ENCODE peak calls at places on chromosomes 11 and 22, in six cellular contexts. V is stimulated activated CD8-positive, alpha-beta memory T cell treated with anti-CD3 and anti-CD28 coated beads, Interleukin-4, amount 100 ng/mL, for 1 hour; E is GM04504; I is nucleus accumbens; R is progenitor cell of endocrine pancreas; L is tibial nerve. O is an unnamed sample.
A peak's percentile ranks its signal among the peaks of the same experiment; 100 is the strongest.

GRCh38 chr22:29912605-29913398 is 29.8 kb downstream of the MTMR3 start:
- DNase-seq in I (no peak), V (no peak), R (no peak), E (peak; percentile 77), L (no peak), O (no peak)

GRCh38 chr11:16815047-16815767 is 76.8 kb downstream of the C11orf58 start:
- DNase-seq in L (peak; percentile 67), I (peak; percentile 38), R (no peak), V (no peak), E (no peak), O (no peak)

GRCh38 chr11:76614471-76615183 is 55.9 kb downstream of the LRRC32 start:
- DNase-seq in E (no peak), R (no peak), L (no peak), I (peak; percentile 22), V (no peak), O (no peak)

GRCh38 chr22:40263191-40263590 is 83.1 kb upstream of the ADSL start:
- DNase-seq in R (no peak), V (no peak), L (no peak), E (no peak), I (no peak), O (no peak)

GRCh38 chr11:134501406-134502152 is 89.5 kb upstream of the B3GAT1 start:
- DNase-seq in I (no peak), V (no peak), R (no peak), E (no peak), L (no peak), O (no peak)

GRCh38 chr22:44158766-44159165 is 22.0 kb upstream of the PARVG start:
- DNase-seq in R (no peak), I (no peak), V (no peak), E (no peak), L (no peak), O (no peak)

GRCh38 chr11:68311155-68312116 is 955 bp upstream of the LRP5 start:
- DNase-seq in V (no peak), E (no peak), R (no peak), L (no peak), I (no peak), O (no peak)

GRCh38 chr11:46298699-46299424 is 21.4 kb downstream of the CREB3L1 start:
- DNase-seq in V (no peak), I (no peak), L (no peak), E (no peak), R (no peak), O (no peak)

GRCh38 chr11:57527056-57527631 is 3.4 kb downstream of the TIMM10 start:
- DNase-seq in L (peak; percentile 95), E (peak; percentile 28), R (peak; percentile 79), V (peak; percentile 61), I (peak; percentile 6), O (no peak)

GRCh38 chr11:32852142-32852541 is 22.4 kb downstream of the PRRG4 start:
- DNase-seq in E (no peak), V (no peak), L (no peak), R (no peak), I (no peak), O (no peak)

GRCh38 chr11:72962717-72963116 is 148.5 kb downstream of the ATG16L2 start:
- DNase-seq in I (no peak), E (no peak), V (no peak), R (no peak), L (no peak), O (no peak)

GRCh38 chr22:35629406-35630234 is 12.5 kb upstream of the MB start:
- DNase-seq in E (peak; percentile 98), R (no peak), I (no peak), V (no peak), L (peak; percentile 78), O (no peak)

GRCh38 chr11:34936945-34937344 is 20.5 kb downstream of the PDHX start:
- DNase-seq in R (no peak), E (no peak), V (no peak), L (no peak), I (no peak), O (no peak)

GRCh38 chr11:95596011-95596489 is 193.5 kb downstream of the FAM76B start:
- DNase-seq in E (no peak), L (no peak), I (no peak), V (no peak), R (no peak), O (no peak)

GRCh38 chr11:2775626-2776350 is 76.0 kb upstream of the KCNQ1OT1 start:
- DNase-seq in R (peak; percentile 6), E (no peak), V (no peak), I (no peak), L (no peak), O (no peak)

GRCh38 chr22:22710719-22711531 is 66.5 kb downstream of the GGTLC2 start:
- DNase-seq in L (peak; percentile 64), E (no peak), R (peak; percentile 72), I (no peak), V (peak; percentile 69), O (no peak)

GRCh38 chr11:134945993-134946392 is 534.0 kb upstream of the B3GAT1 start:
- DNase-seq in E (no peak), L (no peak), I (no peak), V (no peak), R (no peak), O (no peak)

GRCh38 chr11:114366331-114367243 is 33.7 kb downstream of the C11orf71 start:
- DNase-seq in R (no peak), E (peak; percentile 38), I (no peak), L (no peak), V (no peak), O (no peak)

GRCh38 chr11:77187105-77187750 is 59.2 kb downstream of the MYO7A start:
- DNase-seq in L (no peak), V (no peak), R (no peak), I (no peak), E (no peak), O (no peak)